ENCODE peak calls at places on chromosomes 7 and 10, in eight cellular contexts. S, L, V, B, R, M, K and F are unnamed samples.

GRCh38 chr10:61993676-61994401 is 92.3 kb downstream of the ARID5B start:
- DNase-seq in S (no peak), L (no peak), V (no peak), B (no peak), R (no peak), M (no peak), K (peak), F (peak)

GRCh38 chr10:12327074-12327473 is 22.3 kb upstream of the CAMK1D start:
- DNase-seq in S (no peak), L (no peak), V (no peak), B (no peak), R (no peak), M (no peak), K (no peak), F (no peak)

GRCh38 chr10:26384600-26384999 is 53.5 kb upstream of the APBB1IP start:
- DNase-seq in S (no peak), L (no peak), V (no peak), B (no peak), R (no peak), M (no peak), K (peak), F (no peak)

GRCh38 chr10:3775671-3776551 is 9.1 kb downstream of the KLF6 start:
- DNase-seq in S (no peak), L (peak), V (peak), B (no peak), R (peak), M (peak), K (peak), F (peak)

GRCh38 chr7:117085275-117085674 is 132.0 kb downstream of the ST7 start:
- DNase-seq in S (no peak), L (no peak), V (no peak), B (no peak), R (no peak), M (no peak), K (peak), F (no peak)

GRCh38 chr7:92698237-92698841 is 108.1 kb upstream of the FAM133B start:
- DNase-seq in S (no peak), L (no peak), V (no peak), B (no peak), R (no peak), M (no peak), K (peak), F (peak)

GRCh38 chr10:74799840-74800239 is 26.6 kb upstream of the KAT6B start:
- DNase-seq in S (no peak), L (no peak), V (no peak), B (peak), R (no peak), M (no peak), K (no peak), F (no peak)

GRCh38 chr10:93820434-93820833 is 62.7 kb downstream of the LGI1 start:
- DNase-seq in S (no peak), L (no peak), V (no peak), B (no peak), R (no peak), M (no peak), K (no peak), F (no peak)

GRCh38 chr7:95642173-95642572 is 45.9 kb upstream of the PDK4 start:
- DNase-seq in S (no peak), L (no peak), V (no peak), B (no peak), R (no peak), M (no peak), K (no peak), F (no peak)

GRCh38 chr7:139811106-139811505 is 18.0 kb upstream of the TBXAS1 start:
- DNase-seq in S (no peak), L (no peak), V (no peak), B (no peak), R (no peak), M (no peak), K (no peak), F (no peak)

GRCh38 chr7:88306590-88307048 is at the start of gene STEAP4:
- DNase-seq in S (peak), L (no peak), V (no peak), B (peak), R (no peak), M (no peak), K (peak), F (peak)

GRCh38 chr10:60460058-60460457 is 70.4 kb upstream of the ANK3 start:
- DNase-seq in S (no peak), L (no peak), V (no peak), B (no peak), R (no peak), M (no peak), K (peak), F (no peak)

GRCh38 chr7:2372724-2373123 is 18.1 kb downstream of the EIF3B start:
- DNase-seq in S (no peak), L (no peak), V (no peak), B (no peak), R (no peak), M (no peak), K (no peak), F (no peak)

GRCh38 chr7:41581041-41581440 is 121.8 kb downstream of the INHBA start:
- DNase-seq in S (no peak), L (no peak), V (no peak), B (no peak), R (no peak), M (no peak), K (no peak), F (no peak)

GRCh38 chr7:121037828-121038716 is 49.6 kb downstream of the CPED1 start:
- DNase-seq in S (no peak), L (no peak), V (no peak), B (no peak), R (no peak), M (no peak), K (no peak), F (no peak)

GRCh38 chr7:33965116-33965827 is 59.9 kb downstream of the BMPER start:
- DNase-seq in S (no peak), L (no peak), V (no peak), B (no peak), R (no peak), M (no peak), K (no peak), F (peak)